ENCODE peak calls at places on chromosomes 13 and 19, in six cellular contexts. One of them, this sample, is unnamed.

GRCh38 chr19:48053856-48054255 is 10.0 kb upstream of the CABP5 start:
- DNase-seq in cardiac muscle cell: no peak
- DNase-seq in pancreas: no peak
- DNase-seq in GM13976: no peak
- DNase-seq in cardiac fibroblast: no peak
- DNase-seq in neural progenitor cell: no peak
- DNase-seq in this sample: no peak

GRCh38 chr19:9054768-9055167 is 32.1 kb upstream of the OR1M1 start:
- DNase-seq in cardiac muscle cell: no peak
- DNase-seq in pancreas: no peak
- DNase-seq in GM13976: no peak
- DNase-seq in cardiac fibroblast: no peak
- DNase-seq in neural progenitor cell: peak; percentile 75
- DNase-seq in this sample: no peak

GRCh38 chr13:48908381-48909087 is 67.2 kb upstream of the FNDC3A start:
- DNase-seq in cardiac muscle cell: no peak
- DNase-seq in pancreas: no peak
- DNase-seq in GM13976: no peak
- DNase-seq in cardiac fibroblast: peak; percentile 58
- DNase-seq in neural progenitor cell: no peak
- DNase-seq in this sample: no peak

GRCh38 chr19:57708641-57709354 is at the start of gene ZNF154:
- DNase-seq in cardiac muscle cell: peak; percentile 92
- DNase-seq in pancreas: peak; percentile 32
- DNase-seq in GM13976: peak; percentile 83
- DNase-seq in cardiac fibroblast: peak; percentile 83
- DNase-seq in neural progenitor cell: peak; percentile 94
- DNase-seq in this sample: peak; percentile 67

GRCh38 chr19:12669272-12670158 is 2.9 kb downstream of the WDR83 start:
- DNase-seq in cardiac muscle cell: peak; percentile 85
- DNase-seq in pancreas: peak; percentile 81
- DNase-seq in GM13976: peak; percentile 85
- DNase-seq in cardiac fibroblast: peak; percentile 89
- DNase-seq in neural progenitor cell: peak; percentile 86
- DNase-seq in this sample: peak; percentile 84

GRCh38 chr13:106566682-106567420 is 1.1 kb downstream of the ARGLU1 start:
- DNase-seq in cardiac muscle cell: peak; percentile 71
- DNase-seq in pancreas: peak; percentile 49
- DNase-seq in GM13976: peak; percentile 71
- DNase-seq in cardiac fibroblast: peak; percentile 66
- DNase-seq in neural progenitor cell: peak; percentile 62
- DNase-seq in this sample: peak; percentile 74

GRCh38 chr19:8537099-8537498 is 23.1 kb upstream of the ZNF414 start:
- DNase-seq in cardiac muscle cell: no peak
- DNase-seq in pancreas: no peak
- DNase-seq in GM13976: no peak
- DNase-seq in cardiac fibroblast: no peak
- DNase-seq in neural progenitor cell: no peak
- DNase-seq in this sample: no peak

GRCh38 chr19:835201-835810 is 5.5 kb upstream of the PRTN3 start:
- DNase-seq in cardiac muscle cell: no peak
- DNase-seq in pancreas: no peak
- DNase-seq in GM13976: no peak
- DNase-seq in cardiac fibroblast: no peak
- DNase-seq in neural progenitor cell: no peak
- DNase-seq in this sample: no peak

GRCh38 chr13:40986328-40986856 is 32.7 kb downstream of the ELF1 start:
- DNase-seq in cardiac muscle cell: no peak
- DNase-seq in pancreas: no peak
- DNase-seq in GM13976: no peak
- DNase-seq in cardiac fibroblast: peak; percentile 28
- DNase-seq in neural progenitor cell: no peak
- DNase-seq in this sample: no peak

GRCh38 chr13:20134732-20135131 is 26.1 kb downstream of the GJA3 start:
- DNase-seq in cardiac muscle cell: no peak
- DNase-seq in pancreas: no peak
- DNase-seq in GM13976: no peak
- DNase-seq in cardiac fibroblast: no peak
- DNase-seq in neural progenitor cell: no peak
- DNase-seq in this sample: no peak

GRCh38 chr19:40603071-40603718 is 2.0 kb downstream of the LTBP4 start:
- DNase-seq in cardiac muscle cell: peak; percentile 79
- DNase-seq in pancreas: no peak
- DNase-seq in GM13976: no peak
- DNase-seq in cardiac fibroblast: peak; percentile 82
- DNase-seq in neural progenitor cell: peak; percentile 85
- DNase-seq in this sample: no peak

GRCh38 chr13:30119476-30119875 is 187.9 kb downstream of the KATNAL1 start:
- DNase-seq in cardiac muscle cell: no peak
- DNase-seq in pancreas: no peak
- DNase-seq in GM13976: no peak
- DNase-seq in cardiac fibroblast: peak; percentile 65
- DNase-seq in neural progenitor cell: no peak
- DNase-seq in this sample: no peak

GRCh38 chr13:42883142-42883541 is 101.8 kb downstream of the FAM216B start:
- DNase-seq in cardiac muscle cell: no peak
- DNase-seq in pancreas: no peak
- DNase-seq in GM13976: no peak
- DNase-seq in cardiac fibroblast: peak; percentile 63
- DNase-seq in neural progenitor cell: no peak
- DNase-seq in this sample: no peak

GRCh38 chr13:43269037-43269476 is 245.7 kb downstream of the DNAJC15 start:
- DNase-seq in cardiac muscle cell: peak; percentile 44
- DNase-seq in pancreas: peak; percentile 57
- DNase-seq in GM13976: no peak
- DNase-seq in cardiac fibroblast: peak; percentile 97
- DNase-seq in neural progenitor cell: no peak
- DNase-seq in this sample: no peak

GRCh38 chr19:49746206-49746958 is 16.7 kb downstream of the TSKS start:
- DNase-seq in cardiac muscle cell: no peak
- DNase-seq in pancreas: no peak
- DNase-seq in GM13976: no peak
- DNase-seq in cardiac fibroblast: peak; percentile 39
- DNase-seq in neural progenitor cell: peak; percentile 61
- DNase-seq in this sample: peak; percentile 40

GRCh38 chr19:518292-519231 is 11.3 kb downstream of the TPGS1 start:
- DNase-seq in cardiac muscle cell: peak; percentile 59
- DNase-seq in pancreas: no peak
- DNase-seq in GM13976: no peak
- DNase-seq in cardiac fibroblast: peak; percentile 91
- DNase-seq in neural progenitor cell: peak; percentile 76
- DNase-seq in this sample: peak; percentile 66

GRCh38 chr19:1102407-1103106 is 1.2 kb upstream of the GPX4 start:
- DNase-seq in cardiac muscle cell: no peak
- DNase-seq in pancreas: peak; percentile 76
- DNase-seq in GM13976: no peak
- DNase-seq in cardiac fibroblast: peak; percentile 99
- DNase-seq in neural progenitor cell: no peak
- DNase-seq in this sample: no peak

GRCh38 chr19:35306473-35307246 is 14.7 kb downstream of the MAG start:
- DNase-seq in cardiac muscle cell: no peak
- DNase-seq in pancreas: no peak
- DNase-seq in GM13976: peak; percentile 63
- DNase-seq in cardiac fibroblast: no peak
- DNase-seq in neural progenitor cell: peak; percentile 48
- DNase-seq in this sample: peak; percentile 64

GRCh38 chr19:1945899-1946298 is 4.9 kb downstream of the CSNK1G2 start:
- DNase-seq in cardiac muscle cell: peak; percentile 56
- DNase-seq in pancreas: peak; percentile 51
- DNase-seq in GM13976: no peak
- DNase-seq in cardiac fibroblast: peak; percentile 22
- DNase-seq in neural progenitor cell: peak; percentile 84
- DNase-seq in this sample: no peak

GRCh38 chr13:47665041-47665440 is 336.0 kb downstream of the SUCLA2 start:
- DNase-seq in cardiac muscle cell: no peak
- DNase-seq in pancreas: no peak
- DNase-seq in GM13976: no peak
- DNase-seq in cardiac fibroblast: no peak
- DNase-seq in neural progenitor cell: peak; percentile 24
- DNase-seq in this sample: no peak

GRCh38 chr13:33219926-33220325 is 65.6 kb downstream of the STARD13 start:
- DNase-seq in cardiac muscle cell: no peak
- DNase-seq in pancreas: no peak
- DNase-seq in GM13976: no peak
- DNase-seq in cardiac fibroblast: no peak
- DNase-seq in neural progenitor cell: no peak
- DNase-seq in this sample: no peak

GRCh38 chr19:58319241-58319640 is 7.6 kb upstream of the ZSCAN22 start:
- DNase-seq in cardiac muscle cell: no peak
- DNase-seq in pancreas: no peak
- DNase-seq in GM13976: no peak
- DNase-seq in cardiac fibroblast: no peak
- DNase-seq in neural progenitor cell: no peak
- DNase-seq in this sample: no peak

GRCh38 chr13:51682691-51683090 is 98.4 kb downstream of the WDFY2 start:
- DNase-seq in cardiac muscle cell: no peak
- DNase-seq in pancreas: no peak
- DNase-seq in GM13976: no peak
- DNase-seq in cardiac fibroblast: peak; percentile 26
- DNase-seq in neural progenitor cell: no peak
- DNase-seq in this sample: no peak

GRCh38 chr13:51729853-51730553 is 74.0 kb downstream of the DHRS12 start:
- DNase-seq in cardiac muscle cell: no peak
- DNase-seq in pancreas: no peak
- DNase-seq in GM13976: no peak
- DNase-seq in cardiac fibroblast: peak; percentile 88
- DNase-seq in neural progenitor cell: no peak
- DNase-seq in this sample: no peak

GRCh38 chr13:30731658-30732390 is 3.5 kb upstream of the ALOX5AP start:
- DNase-seq in cardiac muscle cell: no peak
- DNase-seq in pancreas: no peak
- DNase-seq in GM13976: no peak
- DNase-seq in cardiac fibroblast: no peak
- DNase-seq in neural progenitor cell: no peak
- DNase-seq in this sample: no peak

GRCh38 chr19:19447536-19448237 is 42.2 kb downstream of the GATAD2A start:
- DNase-seq in cardiac muscle cell: no peak
- DNase-seq in pancreas: peak; percentile 34
- DNase-seq in GM13976: no peak
- DNase-seq in cardiac fibroblast: no peak
- DNase-seq in neural progenitor cell: no peak
- DNase-seq in this sample: no peak

GRCh38 chr13:114015608-114016295 is 41.9 kb upstream of the C13orf46 start:
- DNase-seq in cardiac muscle cell: no peak
- DNase-seq in pancreas: no peak
- DNase-seq in GM13976: no peak
- DNase-seq in cardiac fibroblast: peak; percentile 38
- DNase-seq in neural progenitor cell: no peak
- DNase-seq in this sample: no peak

GRCh38 chr13:98459721-98460370 is 117.1 kb downstream of the STK24 start:
- DNase-seq in cardiac muscle cell: no peak
- DNase-seq in pancreas: no peak
- DNase-seq in GM13976: no peak
- DNase-seq in cardiac fibroblast: no peak
- DNase-seq in neural progenitor cell: no peak
- DNase-seq in this sample: no peak

GRCh38 chr19:35901055-35901644 is 810 bp upstream of the NFKBID start:
- DNase-seq in cardiac muscle cell: no peak
- DNase-seq in pancreas: no peak
- DNase-seq in GM13976: no peak
- DNase-seq in cardiac fibroblast: peak; percentile 42
- DNase-seq in neural progenitor cell: no peak
- DNase-seq in this sample: no peak

GRCh38 chr13:97015661-97016350 is 21.5 kb upstream of the OXGR1 start:
- DNase-seq in cardiac muscle cell: no peak
- DNase-seq in pancreas: no peak
- DNase-seq in GM13976: no peak
- DNase-seq in cardiac fibroblast: no peak
- DNase-seq in neural progenitor cell: no peak
- DNase-seq in this sample: no peak

GRCh38 chr13:94548382-94549240 is 47.3 kb downstream of the TGDS start:
- DNase-seq in cardiac muscle cell: peak; percentile 61
- DNase-seq in pancreas: no peak
- DNase-seq in GM13976: peak; percentile 19
- DNase-seq in cardiac fibroblast: peak; percentile 51
- DNase-seq in neural progenitor cell: peak; percentile 82
- DNase-seq in this sample: peak; percentile 71
- TF ChIP-seq CTCF in cardiac muscle cell: peak; percentile 16
- TF ChIP-seq CTCF in pancreas: no peak
- TF ChIP-seq CTCF in GM13976: peak; percentile 21
- TF ChIP-seq CTCF in cardiac fibroblast: peak; percentile 5
- TF ChIP-seq CTCF in neural progenitor cell: peak; percentile 41
- TF ChIP-seq CTCF in this sample: peak; percentile 47

GRCh38 chr13:73844986-73845385 is 289.2 kb downstream of the KLF12 start:
- DNase-seq in cardiac muscle cell: no peak
- DNase-seq in pancreas: no peak
- DNase-seq in GM13976: no peak
- DNase-seq in cardiac fibroblast: peak; percentile 33
- DNase-seq in neural progenitor cell: no peak
- DNase-seq in this sample: no peak

GRCh38 chr13:73851104-73851503 is 283.1 kb downstream of the KLF12 start:
- DNase-seq in cardiac muscle cell: no peak
- DNase-seq in pancreas: no peak
- DNase-seq in GM13976: no peak
- DNase-seq in cardiac fibroblast: no peak
- DNase-seq in neural progenitor cell: no peak
- DNase-seq in this sample: no peak

GRCh38 chr13:73850104-73850898 is 283.9 kb downstream of the KLF12 start:
- DNase-seq in cardiac muscle cell: no peak
- DNase-seq in pancreas: no peak
- DNase-seq in GM13976: no peak
- DNase-seq in cardiac fibroblast: no peak
- DNase-seq in neural progenitor cell: no peak
- DNase-seq in this sample: no peak

GRCh38 chr13:73849292-73849691 is 284.9 kb downstream of the KLF12 start:
- DNase-seq in cardiac muscle cell: no peak
- DNase-seq in pancreas: no peak
- DNase-seq in GM13976: no peak
- DNase-seq in cardiac fibroblast: peak; percentile 57
- DNase-seq in neural progenitor cell: peak; percentile 64
- DNase-seq in this sample: no peak
- TF ChIP-seq CTCF in cardiac muscle cell: peak; percentile 53
- TF ChIP-seq CTCF in pancreas: no peak
- TF ChIP-seq CTCF in GM13976: peak; percentile 15
- TF ChIP-seq CTCF in cardiac fibroblast: peak; percentile 66
- TF ChIP-seq CTCF in neural progenitor cell: peak; percentile 58
- TF ChIP-seq CTCF in this sample: peak; percentile 34

DNA sequence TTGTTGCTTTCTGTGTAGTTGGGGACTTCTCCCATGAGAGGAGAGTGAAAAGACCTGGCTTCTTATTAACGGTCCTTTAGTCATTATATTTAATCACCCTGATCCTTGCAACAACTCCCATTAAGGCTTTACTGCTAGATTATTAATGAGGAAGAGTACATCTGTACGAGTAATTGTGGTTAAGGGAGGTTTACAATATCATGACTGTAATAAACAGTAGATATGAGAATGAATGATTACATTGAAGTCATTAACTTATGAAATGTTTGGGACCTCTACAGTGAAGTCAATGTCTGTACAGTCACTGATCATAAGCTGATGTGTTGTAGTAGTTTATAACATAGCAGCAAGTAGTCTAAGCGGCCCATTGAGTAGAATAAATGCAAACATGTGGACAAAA is 24.7 kb downstream of the FGF9 start:
- DNase-seq in cardiac muscle cell: no peak
- DNase-seq in pancreas: no peak
- DNase-seq in GM13976: no peak
- DNase-seq in cardiac fibroblast: no peak
- DNase-seq in neural progenitor cell: no peak
- DNase-seq in this sample: no peak
- TF ChIP-seq CTCF in cardiac muscle cell: no peak
- TF ChIP-seq CTCF in pancreas: no peak
- TF ChIP-seq CTCF in GM13976: no peak
- TF ChIP-seq CTCF in cardiac fibroblast: no peak
- TF ChIP-seq CTCF in neural progenitor cell: no peak
- TF ChIP-seq CTCF in this sample: no peak

GRCh38 chr19:34096020-34096915 is 76.0 kb upstream of the LSM14A start:
- DNase-seq in cardiac muscle cell: peak; percentile 69
- DNase-seq in pancreas: no peak
- DNase-seq in GM13976: peak; percentile 46
- DNase-seq in cardiac fibroblast: peak; percentile 68
- DNase-seq in neural progenitor cell: peak; percentile 80
- DNase-seq in this sample: peak; percentile 44
- TF ChIP-seq CTCF in cardiac muscle cell: peak; percentile 65
- TF ChIP-seq CTCF in pancreas: peak; percentile 30
- TF ChIP-seq CTCF in GM13976: peak; percentile 35
- TF ChIP-seq CTCF in cardiac fibroblast: peak; percentile 42
- TF ChIP-seq CTCF in neural progenitor cell: peak; percentile 83
- TF ChIP-seq CTCF in this sample: peak; percentile 54